ENCODE peak calls at places on chromosome 2, in ten cellular contexts. One of them, this sample, is unnamed.

GRCh38 chr2:185978634-185979405 is 240.2 kb downstream of the FSIP2 start:
- DNase-seq in erythroblast: no peak
- DNase-seq in islet precursor cell: no peak
- DNase-seq in foreskin fibroblast: peak; percentile 61
- DNase-seq in AG08396: no peak
- DNase-seq in COR-L47: no peak
- DNase-seq in endodermal cell: no peak
- DNase-seq in midbrain: no peak
- DNase-seq in NCI-H510A treated with DMSO at 0.1 percent for 48 hours: no peak
- DNase-seq in foreskin melanocyte: peak; percentile 19
- DNase-seq in this sample: no peak

GRCh38 chr2:54898451-54899226 is 151.6 kb downstream of the RTN4 start:
- DNase-seq in islet precursor cell: no peak
- DNase-seq in foreskin fibroblast: no peak
- DNase-seq in erythroblast: no peak
- DNase-seq in COR-L47: no peak
- DNase-seq in endodermal cell: no peak
- DNase-seq in foreskin melanocyte: no peak
- DNase-seq in AG08396: no peak
- DNase-seq in NCI-H510A treated with DMSO at 0.1 percent for 48 hours: no peak
- DNase-seq in midbrain: no peak
- DNase-seq in this sample: peak; percentile 86

GRCh38 chr2:171902840-171903420 is 8.9 kb upstream of the SLC25A12 start:
- DNase-seq in endodermal cell: no peak
- DNase-seq in erythroblast: no peak
- DNase-seq in foreskin melanocyte: no peak
- DNase-seq in COR-L47: no peak
- DNase-seq in NCI-H510A treated with DMSO at 0.1 percent for 48 hours: no peak
- DNase-seq in AG08396: no peak
- DNase-seq in islet precursor cell: no peak
- DNase-seq in foreskin fibroblast: no peak
- DNase-seq in midbrain: no peak
- DNase-seq in this sample: no peak

GRCh38 chr2:69995511-69995910 is 34.1 kb upstream of the ASPRV1 start:
- DNase-seq in NCI-H510A treated with DMSO at 0.1 percent for 48 hours: no peak
- DNase-seq in erythroblast: no peak
- DNase-seq in COR-L47: no peak
- DNase-seq in islet precursor cell: no peak
- DNase-seq in endodermal cell: peak; percentile 45
- DNase-seq in midbrain: no peak
- DNase-seq in foreskin melanocyte: no peak
- DNase-seq in foreskin fibroblast: no peak
- DNase-seq in AG08396: no peak
- DNase-seq in this sample: no peak

GRCh38 chr2:221241072-221241471 is 331.0 kb downstream of the EPHA4 start:
- DNase-seq in foreskin fibroblast: no peak
- DNase-seq in AG08396: no peak
- DNase-seq in midbrain: no peak
- DNase-seq in foreskin melanocyte: no peak
- DNase-seq in islet precursor cell: no peak
- DNase-seq in erythroblast: no peak
- DNase-seq in COR-L47: no peak
- DNase-seq in endodermal cell: no peak
- DNase-seq in NCI-H510A treated with DMSO at 0.1 percent for 48 hours: no peak
- DNase-seq in this sample: no peak

GRCh38 chr2:9440058-9440727 is 16.7 kb downstream of the CPSF3 start:
- DNase-seq in erythroblast: no peak
- DNase-seq in endodermal cell: no peak
- DNase-seq in foreskin fibroblast: peak; percentile 78
- DNase-seq in COR-L47: no peak
- DNase-seq in midbrain: no peak
- DNase-seq in AG08396: peak; percentile 26
- DNase-seq in islet precursor cell: no peak
- DNase-seq in NCI-H510A treated with DMSO at 0.1 percent for 48 hours: no peak
- DNase-seq in foreskin melanocyte: peak; percentile 56
- DNase-seq in this sample: no peak

GRCh38 chr2:37080674-37081073 is 3.5 kb downstream of the HEATR5B start:
- DNase-seq in NCI-H510A treated with DMSO at 0.1 percent for 48 hours: no peak
- DNase-seq in endodermal cell: no peak
- DNase-seq in erythroblast: no peak
- DNase-seq in foreskin melanocyte: no peak
- DNase-seq in foreskin fibroblast: no peak
- DNase-seq in AG08396: no peak
- DNase-seq in islet precursor cell: no peak
- DNase-seq in midbrain: no peak
- DNase-seq in COR-L47: no peak
- DNase-seq in this sample: no peak

GRCh38 chr2:189072036-189072435 is 97.9 kb downstream of the COL3A1 start:
- DNase-seq in islet precursor cell: no peak
- DNase-seq in AG08396: no peak
- DNase-seq in COR-L47: no peak
- DNase-seq in erythroblast: no peak
- DNase-seq in midbrain: no peak
- DNase-seq in NCI-H510A treated with DMSO at 0.1 percent for 48 hours: no peak
- DNase-seq in foreskin fibroblast: no peak
- DNase-seq in foreskin melanocyte: no peak
- DNase-seq in endodermal cell: no peak
- DNase-seq in this sample: no peak

GRCh38 chr2:84840306-84840705 is 40.6 kb downstream of the TRABD2A start:
- DNase-seq in midbrain: no peak
- DNase-seq in COR-L47: no peak
- DNase-seq in endodermal cell: no peak
- DNase-seq in foreskin melanocyte: no peak
- DNase-seq in foreskin fibroblast: peak; percentile 10
- DNase-seq in NCI-H510A treated with DMSO at 0.1 percent for 48 hours: no peak
- DNase-seq in islet precursor cell: peak; percentile 76
- DNase-seq in erythroblast: no peak
- DNase-seq in AG08396: no peak
- DNase-seq in this sample: no peak

GRCh38 chr2:152054593-152054992 is 44.3 kb downstream of the CACNB4 start:
- DNase-seq in erythroblast: no peak
- DNase-seq in AG08396: no peak
- DNase-seq in foreskin melanocyte: peak; percentile 44
- DNase-seq in islet precursor cell: no peak
- DNase-seq in midbrain: no peak
- DNase-seq in COR-L47: no peak
- DNase-seq in foreskin fibroblast: peak; percentile 79
- DNase-seq in endodermal cell: no peak
- DNase-seq in NCI-H510A treated with DMSO at 0.1 percent for 48 hours: no peak
- DNase-seq in this sample: no peak

GRCh38 chr2:217943379-217944321 is 59.1 kb downstream of the TNS1 start:
- DNase-seq in foreskin fibroblast: peak; percentile 77
- DNase-seq in islet precursor cell: peak; percentile 95
- DNase-seq in midbrain: peak; percentile 90
- DNase-seq in endodermal cell: peak; percentile 96
- DNase-seq in foreskin melanocyte: peak; percentile 7
- DNase-seq in COR-L47: no peak
- DNase-seq in NCI-H510A treated with DMSO at 0.1 percent for 48 hours: peak; percentile 81
- DNase-seq in erythroblast: peak; percentile 18
- DNase-seq in AG08396: peak; percentile 92
- DNase-seq in this sample: no peak

GRCh38 chr2:11340717-11341116 is 3.7 kb downstream of the ROCK2 start:
- DNase-seq in foreskin fibroblast: no peak
- DNase-seq in erythroblast: no peak
- DNase-seq in islet precursor cell: no peak
- DNase-seq in NCI-H510A treated with DMSO at 0.1 percent for 48 hours: no peak
- DNase-seq in AG08396: no peak
- DNase-seq in endodermal cell: no peak
- DNase-seq in midbrain: no peak
- DNase-seq in foreskin melanocyte: no peak
- DNase-seq in COR-L47: no peak
- DNase-seq in this sample: no peak

GRCh38 chr2:234308814-234309195 is 188.1 kb downstream of the ARL4C start:
- DNase-seq in foreskin fibroblast: no peak
- DNase-seq in AG08396: no peak
- DNase-seq in foreskin melanocyte: peak; percentile 97
- DNase-seq in erythroblast: no peak
- DNase-seq in COR-L47: no peak
- DNase-seq in endodermal cell: no peak
- DNase-seq in midbrain: peak; percentile 17
- DNase-seq in NCI-H510A treated with DMSO at 0.1 percent for 48 hours: no peak
- DNase-seq in islet precursor cell: no peak
- DNase-seq in this sample: no peak

GRCh38 chr2:120556908-120557307 is 178.8 kb upstream of the GLI2 start:
- DNase-seq in foreskin fibroblast: no peak
- DNase-seq in endodermal cell: no peak
- DNase-seq in islet precursor cell: no peak
- DNase-seq in AG08396: no peak
- DNase-seq in NCI-H510A treated with DMSO at 0.1 percent for 48 hours: peak; percentile 29
- DNase-seq in foreskin melanocyte: no peak
- DNase-seq in erythroblast: no peak
- DNase-seq in midbrain: no peak
- DNase-seq in COR-L47: no peak
- DNase-seq in this sample: no peak

GRCh38 chr2:46878886-46879285 is 36.7 kb downstream of the MCFD2 start:
- DNase-seq in foreskin melanocyte: peak; percentile 77
- DNase-seq in erythroblast: no peak
- DNase-seq in foreskin fibroblast: peak; percentile 59
- DNase-seq in AG08396: peak; percentile 39
- DNase-seq in NCI-H510A treated with DMSO at 0.1 percent for 48 hours: no peak
- DNase-seq in endodermal cell: peak; percentile 61
- DNase-seq in COR-L47: no peak
- DNase-seq in midbrain: peak; percentile 25
- DNase-seq in islet precursor cell: peak; percentile 88
- DNase-seq in this sample: no peak

GRCh38 chr2:37648316-37649011 is 23.0 kb downstream of the CDC42EP3 start:
- DNase-seq in midbrain: no peak
- DNase-seq in islet precursor cell: no peak
- DNase-seq in COR-L47: no peak
- DNase-seq in NCI-H510A treated with DMSO at 0.1 percent for 48 hours: no peak
- DNase-seq in endodermal cell: no peak
- DNase-seq in AG08396: no peak
- DNase-seq in foreskin fibroblast: peak; percentile 50
- DNase-seq in foreskin melanocyte: no peak
- DNase-seq in erythroblast: no peak
- DNase-seq in this sample: no peak

GRCh38 chr2:407630-408029 is 119.7 kb upstream of the ALKAL2 start:
- DNase-seq in islet precursor cell: no peak
- DNase-seq in NCI-H510A treated with DMSO at 0.1 percent for 48 hours: no peak
- DNase-seq in erythroblast: no peak
- DNase-seq in foreskin melanocyte: no peak
- DNase-seq in midbrain: no peak
- DNase-seq in foreskin fibroblast: no peak
- DNase-seq in AG08396: no peak
- DNase-seq in COR-L47: no peak
- DNase-seq in endodermal cell: peak; percentile 26
- DNase-seq in this sample: no peak

GRCh38 chr2:230413465-230413864 is 2.5 kb upstream of the SP100 start:
- DNase-seq in AG08396: no peak
- DNase-seq in COR-L47: no peak
- DNase-seq in foreskin melanocyte: no peak
- DNase-seq in NCI-H510A treated with DMSO at 0.1 percent for 48 hours: no peak
- DNase-seq in endodermal cell: no peak
- DNase-seq in foreskin fibroblast: no peak
- DNase-seq in erythroblast: peak; percentile 49
- DNase-seq in midbrain: no peak
- DNase-seq in islet precursor cell: no peak
- DNase-seq in this sample: no peak

This sample was measured in cerebellar cortex.